ENCODE peak calls at places on chromosome 20, in four cellular contexts. E is tibial nerve, J is ovary, L is mammary epithelial cell. A is an unnamed sample.

GRCh38 chr20:21241400-21241799 is 61.7 kb upstream of the XRN2 start:
- DNase-seq in E (no peak), J (no peak), L (no peak), A (no peak)

GRCh38 chr20:10671850-10672578 is 1.8 kb downstream of the JAG1 start:
- DNase-seq in E (peak; percentile 62), J (peak; percentile 82), L (no peak), A (peak; percentile 29)

GRCh38 chr20:61373956-61374545 is 122.0 kb downstream of the CDH4 start:
- DNase-seq in E (no peak), J (no peak), L (no peak), A (no peak)

GRCh38 chr20:64109831-64110391 is 2.5 kb upstream of the NPBWR2 start:
- DNase-seq in E (no peak), J (peak; percentile 5), L (no peak), A (no peak)

GRCh38 chr20:38833857-38834164 is 28.3 kb downstream of the PPP1R16B start:
- DNase-seq in E (no peak), J (no peak), L (no peak), A (no peak)

GRCh38 chr20:14384411-14384810 is 47.0 kb upstream of the FLRT3 start:
- DNase-seq in E (no peak), J (no peak), L (no peak), A (no peak)

GRCh38 chr20:40493071-40493470 is 196.0 kb downstream of the MAFB start:
- DNase-seq in E (peak; percentile 79), J (no peak), L (peak; percentile 28), A (no peak)

GRCh38 chr20:32431457-32431856 is 73.3 kb downstream of the ASXL1 start:
- DNase-seq in E (no peak), J (no peak), L (no peak), A (no peak)

GRCh38 chr20:46635514-46636091 is 15.7 kb downstream of the SLC13A3 start:
- DNase-seq in E (no peak), J (no peak), L (peak; percentile 15), A (no peak)

DNA sequence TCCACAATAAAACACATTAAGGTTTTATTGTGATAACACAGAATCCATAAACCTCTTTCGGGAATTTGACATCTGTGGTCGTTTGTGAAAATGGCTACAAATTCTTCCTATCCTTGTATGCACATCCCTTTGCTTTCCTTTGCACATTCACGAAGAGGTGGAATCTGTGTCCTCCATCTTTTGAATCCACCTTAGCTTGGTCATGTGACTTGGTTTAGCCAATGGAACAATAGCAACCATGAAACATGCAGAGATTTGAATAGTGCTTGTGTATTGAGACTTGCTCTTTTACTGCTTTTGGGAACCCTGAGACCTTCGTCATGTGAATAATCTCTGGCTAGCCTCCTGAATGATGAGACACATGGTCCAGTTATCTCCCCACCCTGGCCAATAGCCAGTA is 49.7 kb upstream of the NOP56 start:
- DNase-seq in E (no peak), J (no peak), L (no peak), A (no peak)
- H3K4me3 ChIP-seq in E (no peak overlapping the region), J (no peak overlapping the region), L (no peak overlapping the region), A (no peak overlapping the region)

DNA sequence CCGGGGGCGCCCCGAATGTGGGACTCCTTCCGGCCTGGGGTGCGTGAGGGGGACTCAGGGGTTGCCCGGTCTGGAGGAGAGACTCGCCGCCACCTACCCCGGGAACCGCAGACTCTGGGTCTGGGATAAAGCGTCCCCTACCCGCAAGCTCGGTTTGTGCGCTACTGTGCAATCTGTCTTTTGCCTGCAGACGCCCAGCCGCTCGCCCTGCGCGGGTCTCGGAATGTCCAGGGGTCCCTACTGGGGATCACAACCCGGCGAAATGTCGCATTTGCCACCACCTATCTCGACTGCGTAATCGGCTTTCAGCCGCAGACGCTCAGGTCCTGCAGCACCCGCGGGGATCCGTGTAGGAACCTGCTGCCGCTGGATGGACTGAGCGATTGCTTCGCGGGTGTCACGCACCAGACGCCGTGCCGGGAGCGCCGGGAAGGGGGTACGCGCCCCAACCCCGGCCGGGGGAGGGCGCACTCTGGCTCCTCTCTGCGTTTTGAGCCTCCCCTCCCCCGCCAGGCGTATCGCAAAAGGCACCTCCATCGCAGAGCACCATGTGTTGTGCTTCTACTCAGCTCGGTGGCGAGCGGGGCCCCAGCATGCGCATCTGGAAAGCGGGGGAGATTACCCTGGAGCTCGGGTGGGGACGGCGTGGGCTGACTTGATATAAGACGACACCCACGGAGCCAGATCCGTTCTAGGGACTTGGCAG is 824 bp upstream of the PTPRA start:
- DNase-seq in E (peak; percentile 27), J (peak; percentile 66), L (peak; percentile 56), A (peak; percentile 83)
- TF ChIP-seq CTCF in E (peak; percentile 34), J (no peak), L (peak; percentile 8), A (peak; percentile 62)

GRCh38 chr20:36663026-36663425 is 17.0 kb upstream of the SLA2 start:
- DNase-seq in E (no peak), J (no peak), L (no peak), A (no peak)

GRCh38 chr20:36654506-36654905 is 8.5 kb upstream of the SLA2 start:
- DNase-seq in E (no peak), J (no peak), L (no peak), A (no peak)

GRCh38 chr20:36653456-36653855 is 7.5 kb upstream of the SLA2 start:
- DNase-seq in E (no peak), J (no peak), L (no peak), A (no peak)

GRCh38 chr20:36656733-36657132 is 10.7 kb upstream of the SLA2 start:
- DNase-seq in E (no peak), J (no peak), L (no peak), A (no peak)

GRCh38 chr20:36658300-36658699 is 12.3 kb upstream of the SLA2 start:
- DNase-seq in E (no peak), J (no peak), L (no peak), A (no peak)
- H3K4me3 ChIP-seq in E (no peak overlapping the region), J (no peak overlapping the region), L (no peak overlapping the region), A (no peak overlapping the region)

GRCh38 chr20:43658068-43658722 is 8.7 kb upstream of the MYBL2 start:
- DNase-seq in E (no peak), J (no peak), L (peak; percentile 29), A (no peak)
- TF ChIP-seq CTCF in E (no peak), J (no peak), L (peak; percentile 36), A (peak; percentile 15)

A was measured in GM06990.